ENCODE peak calls at places on chromosomes 1 and 21, in four cellular contexts. I, Y, W and V are unnamed samples. For H3K27me3, the result is how much of the 10 kb centered on the place peaks cover.

GRCh38 chr1:181711858-181712257 is 228.5 kb downstream of the CACNA1E start:
- DNase-seq in W (no peak), Y (no peak), I (no peak), V (no peak)

GRCh38 chr21:35168702-35169101 is 119.6 kb upstream of the RUNX1 start:
- DNase-seq in W (no peak), Y (no peak), I (no peak), V (no peak)

GRCh38 chr1:209398330-209398991 is 185.1 kb upstream of the CAMK1G start:
- DNase-seq in I (peak), W (no peak), Y (peak), V (peak)

GRCh38 chr1:180501865-180502360 is 464 bp downstream of the ACBD6 start:
- DNase-seq in W (no peak), Y (no peak), I (peak), V (peak)

GRCh38 chr1:183218981-183219621 is 33.0 kb downstream of the LAMC2 start:
- DNase-seq in Y (no peak), W (peak), I (peak), V (peak)

GRCh38 chr1:154784924-154785531 is 85.1 kb downstream of the KCNN3 start:
- DNase-seq in Y (peak), I (peak), W (peak), V (no peak)

GRCh38 chr21:14675774-14676530 is 129.8 kb upstream of the SAMSN1 start:
- DNase-seq in Y (no peak), I (peak), W (no peak), V (no peak)

GRCh38 chr1:210132582-210132981 is 100.0 kb upstream of the SERTAD4 start:
- DNase-seq in Y (no peak), I (peak), W (no peak), V (peak)

GRCh38 chr1:235617808-235618207 is 31.8 kb downstream of the GNG4 start:
- DNase-seq in W (no peak), Y (no peak), I (no peak), V (peak)

GRCh38 chr1:53311104-53311908 is 16.6 kb downstream of the LRP8 start:
- DNase-seq in Y (no peak), I (no peak), W (no peak), V (no peak)

GRCh38 chr1:53025034-53025777 is 36.8 kb upstream of the PODN start:
- DNase-seq in W (no peak), I (no peak), Y (peak), V (peak)

GRCh38 chr1:83593073-83593472 is 405.9 kb downstream of the TTLL7 start:
- DNase-seq in W (no peak), I (no peak), Y (no peak), V (no peak)

GRCh38 chr1:160206421-160207117 is 1.4 kb downstream of the PEA15 start:
- DNase-seq in W (no peak), Y (no peak), I (no peak), V (peak)

GRCh38 chr1:21550097-21550496 is 40.9 kb downstream of the ALPL start:
- DNase-seq in Y (no peak), W (no peak), I (no peak), V (no peak)
- H3K4me3 ChIP-seq in Y (peak), W (no peak), I (no peak), V (no peak)

DNA sequence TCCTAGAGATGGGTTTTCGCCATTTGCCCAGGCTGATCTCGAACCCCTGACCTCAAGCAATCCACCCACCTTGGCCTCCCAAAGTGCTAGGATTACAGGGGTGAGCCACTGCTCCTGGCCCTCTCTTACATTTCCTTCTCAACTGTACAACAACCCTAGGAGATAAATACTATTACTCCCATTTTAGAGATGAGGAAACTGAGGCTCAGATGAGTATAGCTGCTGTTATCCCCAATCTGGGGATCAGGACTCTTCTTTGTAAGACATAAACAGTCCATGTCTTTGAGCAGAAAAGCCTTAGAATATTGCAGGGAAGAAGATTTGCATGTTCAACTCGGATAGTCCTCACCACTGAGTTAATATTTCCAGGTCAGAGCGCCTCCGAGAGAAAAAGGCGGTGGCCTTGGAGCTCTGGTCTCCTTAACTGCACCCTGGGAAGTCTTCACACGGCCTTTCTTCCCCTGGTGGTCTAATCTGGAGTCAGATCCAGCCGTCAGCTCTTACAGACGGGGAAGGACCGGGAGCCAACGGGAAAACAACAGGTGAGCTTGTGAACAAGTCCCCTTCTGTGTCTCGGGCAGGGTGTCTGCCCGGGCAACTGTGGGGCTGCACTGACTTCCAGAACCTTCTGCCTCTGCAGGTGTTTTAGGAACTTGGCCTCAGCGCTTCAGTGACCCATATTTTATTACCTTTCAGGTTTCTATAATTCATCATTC is 5.9 kb upstream of the OLIG1 start:
- DNase-seq in W (no peak), I (no peak), Y (no peak), V (no peak)
- TF ChIP-seq CTCF in W (no peak), I (no peak), Y (no peak), V (no peak)

GRCh38 chr1:2477309-2477708 is 1.2 kb downstream of the PLCH2 start:
- DNase-seq in I (no peak), W (no peak), Y (no peak), V (no peak)

GRCh38 chr1:2474933-2475371 is 1.1 kb upstream of the PLCH2 start:
- DNase-seq in W (peak), Y (peak), I (no peak), V (no peak)

GRCh38 chr1:2478100-2478499 is 2.0 kb downstream of the PLCH2 start:
- DNase-seq in I (no peak), W (peak), Y (peak), V (no peak)

GRCh38 chr1:2475571-2475970 is 518 bp upstream of the PLCH2 start:
- DNase-seq in I (no peak), Y (no peak), W (no peak), V (no peak)

DNA sequence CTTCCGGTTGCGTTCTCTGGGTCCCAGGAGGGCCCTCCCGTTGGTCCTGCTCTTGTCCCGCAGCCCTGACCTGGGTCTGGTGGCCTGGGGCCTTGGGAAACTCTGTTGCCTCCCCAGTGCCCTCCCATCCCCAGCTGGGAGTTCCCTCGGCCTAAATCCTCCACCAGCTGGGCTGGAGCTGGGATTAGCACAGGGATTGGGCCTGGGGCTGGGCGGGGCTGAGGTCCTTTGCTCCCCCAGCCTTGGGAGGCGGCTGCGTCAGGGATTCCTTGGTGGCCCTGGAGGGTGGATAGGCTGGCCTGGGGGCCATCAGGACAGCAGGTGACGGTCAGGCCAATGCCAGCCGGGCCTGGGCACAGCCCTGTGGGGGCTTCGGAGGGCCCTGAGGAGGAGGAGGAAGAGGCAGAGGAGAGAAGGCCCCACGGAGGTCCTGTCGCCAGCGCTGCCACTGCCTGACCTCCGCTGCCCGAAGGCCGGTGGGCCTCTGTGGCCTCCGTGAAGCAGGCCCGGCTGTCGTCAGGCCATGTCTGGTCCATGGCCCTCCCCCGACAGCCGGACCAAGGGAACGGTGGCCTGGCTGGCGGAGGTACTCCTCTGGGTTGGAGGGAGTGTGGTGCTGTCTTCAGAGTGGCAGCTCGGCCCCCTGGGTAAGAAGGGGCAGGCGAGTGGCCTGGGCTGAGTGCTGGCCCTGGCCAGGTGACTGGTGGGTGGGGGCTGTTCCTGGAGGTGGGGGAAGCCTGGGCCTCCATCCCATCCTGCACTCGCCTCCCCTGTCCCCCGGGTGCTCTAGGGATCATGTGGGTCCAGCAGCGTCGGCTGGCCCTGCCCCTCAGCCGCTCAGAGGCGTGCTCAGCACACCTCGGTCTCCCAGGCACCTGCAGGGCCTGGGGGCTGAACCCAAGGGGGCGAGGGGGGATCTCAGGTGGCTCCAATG is at the start of gene PLCH2:
- DNase-seq in Y (no peak), I (no peak), W (no peak), V (no peak)
- H3K27me3 ChIP-seq in Y (under half), I (half or more), W (under half), V (under half)

GRCh38 chr1:157136133-157136532 is 2.1 kb downstream of the ETV3 start:
- DNase-seq in Y (no peak), W (no peak), I (peak), V (peak)
- H3K4me3 ChIP-seq in Y (no peak), W (no peak), I (peak), V (no peak)